ENCODE peak calls at places on chromosomes 3 and 15, in five cellular contexts. One of them, this sample, is unnamed.

GRCh38 chr15:94792166-94792565 is 560.8 kb downstream of the MCTP2 start:
- DNase-seq in lower lobe of right lung: no peak
- DNase-seq in fibroblast of lung: peak; percentile 96
- DNase-seq in left ventricle myocardium inferior: no peak
- DNase-seq in GM23338: no peak
- DNase-seq in this sample: no peak

GRCh38 chr3:115141018-115141757 is 5.9 kb downstream of the ZBTB20 start:
- DNase-seq in lower lobe of right lung: no peak
- DNase-seq in fibroblast of lung: no peak
- DNase-seq in left ventricle myocardium inferior: no peak
- DNase-seq in GM23338: no peak
- DNase-seq in this sample: no peak

GRCh38 chr3:86814918-86815655 is 175.9 kb downstream of the VGLL3 start:
- DNase-seq in lower lobe of right lung: no peak
- DNase-seq in fibroblast of lung: peak; percentile 73
- DNase-seq in left ventricle myocardium inferior: no peak
- DNase-seq in GM23338: peak; percentile 72
- DNase-seq in this sample: peak; percentile 11

GRCh38 chr15:100224206-100225185 is 117.3 kb downstream of the ADAMTS17 start:
- DNase-seq in lower lobe of right lung: no peak
- DNase-seq in fibroblast of lung: peak; percentile 61
- DNase-seq in left ventricle myocardium inferior: no peak
- DNase-seq in GM23338: peak; percentile 33
- DNase-seq in this sample: no peak

GRCh38 chr15:78034495-78035191 is 42.9 kb downstream of the TBC1D2B start:
- DNase-seq in lower lobe of right lung: peak; percentile 74
- DNase-seq in fibroblast of lung: no peak
- DNase-seq in left ventricle myocardium inferior: no peak
- DNase-seq in GM23338: no peak
- DNase-seq in this sample: no peak

GRCh38 chr3:152083058-152083457 is 185.7 kb upstream of the MBNL1 start:
- DNase-seq in lower lobe of right lung: no peak
- DNase-seq in fibroblast of lung: no peak
- DNase-seq in left ventricle myocardium inferior: no peak
- DNase-seq in GM23338: no peak
- DNase-seq in this sample: no peak

GRCh38 chr3:45654344-45654934 is 34.8 kb upstream of the SACM1L start:
- DNase-seq in lower lobe of right lung: peak; percentile 58
- DNase-seq in fibroblast of lung: no peak
- DNase-seq in left ventricle myocardium inferior: no peak
- DNase-seq in GM23338: peak; percentile 52
- DNase-seq in this sample: no peak

GRCh38 chr15:59247364-59247763 is 40.7 kb downstream of the LDHAL6B start:
- DNase-seq in lower lobe of right lung: peak; percentile 51
- DNase-seq in fibroblast of lung: peak; percentile 65
- DNase-seq in left ventricle myocardium inferior: no peak
- DNase-seq in GM23338: peak; percentile 92
- DNase-seq in this sample: peak; percentile 87

GRCh38 chr3:17360991-17361390 is 381.4 kb downstream of the TBC1D5 start:
- DNase-seq in lower lobe of right lung: no peak
- DNase-seq in fibroblast of lung: no peak
- DNase-seq in left ventricle myocardium inferior: no peak
- DNase-seq in GM23338: no peak
- DNase-seq in this sample: no peak

GRCh38 chr3:105755121-105755886 is 113.5 kb downstream of the CBLB start:
- DNase-seq in lower lobe of right lung: no peak
- DNase-seq in fibroblast of lung: no peak
- DNase-seq in left ventricle myocardium inferior: no peak
- DNase-seq in GM23338: no peak
- DNase-seq in this sample: no peak

GRCh38 chr3:66989860-66990696 is 8.0 kb upstream of the KBTBD8 start:
- DNase-seq in lower lobe of right lung: no peak
- DNase-seq in fibroblast of lung: peak; percentile 1
- DNase-seq in left ventricle myocardium inferior: no peak
- DNase-seq in GM23338: peak; percentile 54
- DNase-seq in this sample: peak; percentile 21

GRCh38 chr3:99644741-99645140 is 6.3 kb downstream of the COL8A1 start:
- DNase-seq in lower lobe of right lung: no peak
- DNase-seq in fibroblast of lung: no peak
- DNase-seq in left ventricle myocardium inferior: no peak
- DNase-seq in GM23338: no peak
- DNase-seq in this sample: no peak

GRCh38 chr3:187325632-187326031 is 34.1 kb upstream of the MASP1 start:
- DNase-seq in lower lobe of right lung: no peak
- DNase-seq in fibroblast of lung: no peak
- DNase-seq in left ventricle myocardium inferior: no peak
- DNase-seq in GM23338: no peak
- DNase-seq in this sample: no peak

GRCh38 chr15:69338535-69339213 is 40.0 kb downstream of the PAQR5 start:
- DNase-seq in lower lobe of right lung: no peak
- DNase-seq in fibroblast of lung: peak; percentile 45
- DNase-seq in left ventricle myocardium inferior: no peak
- DNase-seq in GM23338: no peak
- DNase-seq in this sample: peak; percentile 22

GRCh38 chr3:44511238-44511567 is 33.7 kb upstream of the ZNF445 start:
- DNase-seq in lower lobe of right lung: no peak
- DNase-seq in fibroblast of lung: peak; percentile 2
- DNase-seq in left ventricle myocardium inferior: no peak
- DNase-seq in GM23338: no peak
- DNase-seq in this sample: no peak

GRCh38 chr15:77983708-77984445 is 93.6 kb downstream of the TBC1D2B start:
- DNase-seq in lower lobe of right lung: no peak
- DNase-seq in fibroblast of lung: no peak
- DNase-seq in left ventricle myocardium inferior: no peak
- DNase-seq in GM23338: peak; percentile 34
- DNase-seq in this sample: no peak

GRCh38 chr15:55403531-55403930 is 4.6 kb downstream of the CCPG1 start:
- DNase-seq in lower lobe of right lung: no peak
- DNase-seq in fibroblast of lung: peak; percentile 50
- DNase-seq in left ventricle myocardium inferior: no peak
- DNase-seq in GM23338: no peak
- DNase-seq in this sample: peak; percentile 85

GRCh38 chr15:90219421-90220141 is 14.2 kb downstream of the CIB1 start:
- DNase-seq in lower lobe of right lung: peak; percentile 69
- DNase-seq in fibroblast of lung: no peak
- DNase-seq in left ventricle myocardium inferior: no peak
- DNase-seq in GM23338: peak; percentile 78
- DNase-seq in this sample: no peak

GRCh38 chr3:149534671-149535394 is 60.3 kb downstream of the TM4SF4 start:
- DNase-seq in lower lobe of right lung: no peak
- DNase-seq in fibroblast of lung: peak; percentile 92
- DNase-seq in left ventricle myocardium inferior: no peak
- DNase-seq in GM23338: no peak
- DNase-seq in this sample: peak; percentile 69

GRCh38 chr15:101305820-101306255 is 10.8 kb upstream of the SNRPA1 start:
- DNase-seq in lower lobe of right lung: peak; percentile 28
- DNase-seq in fibroblast of lung: no peak
- DNase-seq in left ventricle myocardium inferior: no peak
- DNase-seq in GM23338: no peak
- DNase-seq in this sample: no peak

GRCh38 chr15:101138913-101139880 is 112.7 kb downstream of the CHSY1 start:
- DNase-seq in lower lobe of right lung: peak; percentile 15
- DNase-seq in fibroblast of lung: peak; percentile 90
- DNase-seq in left ventricle myocardium inferior: no peak
- DNase-seq in GM23338: no peak
- DNase-seq in this sample: no peak

GRCh38 chr3:29453278-29453961 is 172.5 kb downstream of the RBMS3 start:
- DNase-seq in lower lobe of right lung: no peak
- DNase-seq in fibroblast of lung: no peak
- DNase-seq in left ventricle myocardium inferior: no peak
- DNase-seq in GM23338: no peak
- DNase-seq in this sample: peak; percentile 20

GRCh38 chr15:79117442-79118204 is 27.0 kb upstream of the RASGRF1 start:
- DNase-seq in lower lobe of right lung: no peak
- DNase-seq in fibroblast of lung: no peak
- DNase-seq in left ventricle myocardium inferior: no peak
- DNase-seq in GM23338: peak; percentile 54
- DNase-seq in this sample: no peak

GRCh38 chr3:125416235-125416634 is 41.1 kb upstream of the ZNF148 start:
- DNase-seq in lower lobe of right lung: no peak
- DNase-seq in fibroblast of lung: no peak
- DNase-seq in left ventricle myocardium inferior: no peak
- DNase-seq in GM23338: no peak
- DNase-seq in this sample: no peak

GRCh38 chr3:35758358-35758757 is 119.0 kb downstream of the ARPP21 start:
- DNase-seq in lower lobe of right lung: no peak
- DNase-seq in fibroblast of lung: no peak
- DNase-seq in left ventricle myocardium inferior: no peak
- DNase-seq in GM23338: peak; percentile 78
- DNase-seq in this sample: no peak

GRCh38 chr3:139260793-139261736 is 82.8 kb upstream of the MRPS22 start:
- DNase-seq in lower lobe of right lung: no peak
- DNase-seq in fibroblast of lung: no peak
- DNase-seq in left ventricle myocardium inferior: no peak
- DNase-seq in GM23338: no peak
- DNase-seq in this sample: no peak

GRCh38 chr3:18440053-18440768 is 15.1 kb upstream of the SATB1 start:
- DNase-seq in lower lobe of right lung: no peak
- DNase-seq in fibroblast of lung: peak; percentile 62
- DNase-seq in left ventricle myocardium inferior: no peak
- DNase-seq in GM23338: no peak
- DNase-seq in this sample: no peak

GRCh38 chr3:69972672-69973071 is 26.9 kb upstream of the SAMMSON start:
- DNase-seq in lower lobe of right lung: no peak
- DNase-seq in fibroblast of lung: no peak
- DNase-seq in left ventricle myocardium inferior: no peak
- DNase-seq in GM23338: no peak
- DNase-seq in this sample: no peak

GRCh38 chr3:112974894-112975293 is at the start of gene CD200R1:
- DNase-seq in lower lobe of right lung: no peak
- DNase-seq in fibroblast of lung: no peak
- DNase-seq in left ventricle myocardium inferior: no peak
- DNase-seq in GM23338: no peak
- DNase-seq in this sample: no peak

GRCh38 chr15:62976301-62976842 is 66.2 kb upstream of the TPM1 start:
- DNase-seq in lower lobe of right lung: no peak
- DNase-seq in fibroblast of lung: peak; percentile 83
- DNase-seq in left ventricle myocardium inferior: no peak
- DNase-seq in GM23338: no peak
- DNase-seq in this sample: peak; percentile 21

GRCh38 chr15:40949756-40950207 is 3.5 kb upstream of the CHAC1 start:
- DNase-seq in lower lobe of right lung: no peak
- DNase-seq in fibroblast of lung: no peak
- DNase-seq in left ventricle myocardium inferior: no peak
- DNase-seq in GM23338: no peak
- DNase-seq in this sample: no peak

GRCh38 chr3:124935264-124935663 is 713 bp upstream of the MUC13 start:
- DNase-seq in lower lobe of right lung: no peak
- DNase-seq in fibroblast of lung: no peak
- DNase-seq in left ventricle myocardium inferior: no peak
- DNase-seq in GM23338: no peak
- DNase-seq in this sample: no peak

GRCh38 chr3:24492971-24493551 is 1.6 kb downstream of the THRB start:
- DNase-seq in lower lobe of right lung: no peak
- DNase-seq in fibroblast of lung: no peak
- DNase-seq in left ventricle myocardium inferior: no peak
- DNase-seq in GM23338: no peak
- DNase-seq in this sample: no peak
- H3K4me3 ChIP-seq in lower lobe of right lung: no peak overlapping the region
- H3K4me3 ChIP-seq in fibroblast of lung: no peak overlapping the region
- H3K4me3 ChIP-seq in left ventricle myocardium inferior: peak overlapping the region; percentile 80
- H3K4me3 ChIP-seq in GM23338: peak overlapping the region; percentile 76
- H3K4me3 ChIP-seq in this sample: no peak overlapping the region

DNA sequence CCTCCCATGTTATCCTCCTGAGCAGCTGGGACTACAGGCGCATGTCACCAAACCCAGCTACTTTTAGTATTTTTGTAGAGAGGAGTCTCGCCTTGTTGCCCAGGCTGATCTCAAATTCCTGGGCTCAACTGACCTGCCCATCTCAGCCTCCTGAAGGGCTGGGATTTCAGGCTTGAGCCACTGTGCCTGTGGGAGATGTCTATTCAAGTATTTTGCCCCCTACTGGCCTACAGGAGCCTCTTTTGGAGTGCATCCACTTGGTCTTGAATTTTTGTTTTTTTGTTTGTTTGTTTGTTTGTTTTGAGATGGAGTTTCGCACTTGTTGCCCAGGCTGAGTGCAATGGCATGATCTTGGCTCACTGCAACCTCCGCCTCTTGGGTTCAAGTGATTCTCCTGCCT is 3.2 kb upstream of the DHX30 start:
- DNase-seq in lower lobe of right lung: no peak
- DNase-seq in fibroblast of lung: no peak
- DNase-seq in left ventricle myocardium inferior: no peak
- DNase-seq in GM23338: peak; percentile 90
- DNase-seq in this sample: no peak
- TF ChIP-seq CTCF in lower lobe of right lung: peak; percentile 25
- TF ChIP-seq CTCF in fibroblast of lung: no peak
- TF ChIP-seq CTCF in left ventricle myocardium inferior: peak; percentile 25
- TF ChIP-seq CTCF in GM23338: peak; percentile 59
- TF ChIP-seq CTCF in this sample: peak; percentile 20

DNA sequence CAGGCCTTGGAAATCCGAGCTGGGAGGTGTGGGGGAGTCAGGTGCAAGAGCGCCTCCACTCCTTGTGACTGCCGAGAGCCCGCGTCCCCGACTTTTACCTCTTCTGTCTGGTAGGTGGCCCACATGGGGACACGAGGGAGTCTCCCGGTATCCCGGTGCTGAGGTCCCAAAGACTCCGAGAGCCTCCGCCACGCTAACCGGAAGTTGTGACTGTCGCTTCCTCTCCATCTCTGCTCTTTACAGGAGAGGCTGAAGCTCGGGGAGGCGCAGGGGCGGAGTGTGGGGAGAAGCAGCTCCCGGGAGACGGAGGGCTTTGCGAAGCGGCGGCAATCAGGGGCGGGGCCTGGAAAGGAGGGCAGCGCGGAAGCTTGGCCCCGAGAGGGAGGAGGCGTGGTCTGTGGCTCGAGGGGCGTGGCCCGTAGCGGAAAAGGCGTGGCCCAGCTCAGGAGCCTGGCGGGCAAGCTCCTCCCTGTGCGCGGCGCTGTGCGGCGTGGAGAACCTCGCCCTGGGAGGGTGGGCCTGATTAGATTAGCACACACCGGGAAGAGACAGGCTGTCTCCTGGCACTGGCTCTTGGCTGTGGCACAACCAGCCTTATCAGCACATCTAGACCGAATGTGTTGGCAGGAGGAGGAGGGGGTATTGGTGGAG is 143.9 kb downstream of the GABRB3 start:
- DNase-seq in lower lobe of right lung: peak; percentile 85
- DNase-seq in fibroblast of lung: peak; percentile 57
- DNase-seq in left ventricle myocardium inferior: peak; percentile 68
- DNase-seq in GM23338: peak; percentile 87
- DNase-seq in this sample: peak; percentile 26
- H3K4me3 ChIP-seq in lower lobe of right lung: peak overlapping the region; percentile 42
- H3K4me3 ChIP-seq in fibroblast of lung: no peak overlapping the region
- H3K4me3 ChIP-seq in left ventricle myocardium inferior: peak overlapping the region; percentile 62
- H3K4me3 ChIP-seq in GM23338: peak overlapping the region; percentile 41
- H3K4me3 ChIP-seq in this sample: peak overlapping the region; percentile 31

DNA sequence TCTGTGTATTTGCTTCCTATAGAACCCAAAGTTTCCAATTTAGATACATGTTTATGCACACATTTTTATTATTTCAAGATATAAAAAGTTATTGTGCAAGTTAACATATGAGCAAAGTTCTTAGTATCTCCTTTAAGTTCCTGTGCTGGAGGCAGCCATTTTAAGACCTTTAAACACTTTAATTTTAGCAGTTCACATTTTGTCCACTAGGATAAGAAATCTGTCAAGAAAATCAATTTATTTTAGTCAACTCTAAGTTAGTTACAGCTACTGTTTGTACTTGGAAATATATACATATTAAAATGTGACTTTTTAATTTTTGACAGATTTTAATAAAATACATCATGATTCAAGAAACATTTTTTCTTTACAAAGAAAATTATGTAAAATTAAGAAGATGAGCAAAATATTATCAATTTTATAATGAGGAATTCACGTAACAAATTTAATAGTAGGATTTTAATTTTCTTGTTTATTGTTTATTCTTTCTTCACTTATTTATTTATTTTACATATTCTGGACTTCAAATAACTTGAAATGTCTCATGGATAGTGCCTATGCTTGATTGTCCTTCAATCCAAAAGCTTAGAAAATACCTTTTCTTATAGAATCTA is 402.6 kb upstream of the GBE1 start:
- DNase-seq in lower lobe of right lung: no peak
- DNase-seq in fibroblast of lung: peak; percentile 13
- DNase-seq in left ventricle myocardium inferior: no peak
- DNase-seq in GM23338: peak; percentile 73
- DNase-seq in this sample: peak; percentile 22
- TF ChIP-seq CTCF in lower lobe of right lung: no peak
- TF ChIP-seq CTCF in fibroblast of lung: no peak
- TF ChIP-seq CTCF in left ventricle myocardium inferior: peak; percentile 27
- TF ChIP-seq CTCF in GM23338: no peak
- TF ChIP-seq CTCF in this sample: peak; percentile 37